ENCODE peak calls at places on chromosomes 3 and 15, in seven cellular contexts. L, S, G, O, M, X and B are unnamed samples. For H3K27me3, the result is how much of the 10 kb centered on the place peaks cover.

GRCh38 chr3:160379628-160380214 is 19.3 kb downstream of the IFT80 start:
- DNase-seq in O (no peak), L (no peak), M (no peak), X (no peak), S (no peak), G (no peak), B (no peak)

GRCh38 chr3:114404590-114404989 is 110.8 kb downstream of the TIGIT start:
- DNase-seq in G (no peak), S (peak), L (no peak), M (no peak), X (no peak), O (no peak), B (no peak)

GRCh38 chr3:8371085-8371551 is 130.5 kb upstream of the LMCD1 start:
- DNase-seq in S (no peak), G (no peak), M (no peak), O (no peak), X (no peak), L (no peak), B (no peak)

GRCh38 chr3:78570482-78570881 is 1197.3 kb downstream of the ROBO1 start:
- DNase-seq in O (no peak), S (no peak), G (no peak), L (no peak), X (no peak), M (no peak), B (no peak)

GRCh38 chr15:98734472-98735284 is 86.3 kb downstream of the IGF1R start:
- DNase-seq in S (no peak), X (no peak), G (no peak), L (no peak), M (no peak), O (no peak), B (no peak)

GRCh38 chr3:50190921-50191660 is at the start of gene GNAT1:
- DNase-seq in S (peak), O (no peak), G (no peak), L (no peak), X (no peak), M (no peak), B (no peak)

GRCh38 chr3:126543457-126544090 is 15.2 kb downstream of the C3orf22 start:
- DNase-seq in G (no peak), O (no peak), X (peak), M (peak), L (peak), S (no peak), B (peak)

GRCh38 chr3:134328147-134328591 is 46.1 kb downstream of the AMOTL2 start:
- DNase-seq in L (no peak), M (no peak), O (no peak), S (no peak), G (no peak), X (no peak), B (no peak)

GRCh38 chr3:44996556-44996969 is 20.5 kb downstream of the EXOSC7 start:
- DNase-seq in S (no peak), O (no peak), M (no peak), G (no peak), L (peak), X (no peak), B (no peak)

GRCh38 chr3:47430606-47431005 is 45.1 kb downstream of the SCAP start:
- DNase-seq in X (no peak), G (no peak), M (no peak), O (no peak), S (no peak), L (no peak), B (no peak)

GRCh38 chr3:42090973-42091731 is at the start of gene TRAK1:
- DNase-seq in L (no peak), S (no peak), O (no peak), X (peak), G (peak), M (no peak), B (no peak)

GRCh38 chr15:70752142-70752754 is 11.1 kb downstream of the UACA start:
- DNase-seq in M (no peak), L (no peak), G (peak), O (no peak), S (no peak), X (no peak), B (no peak)

GRCh38 chr3:186940965-186941364 is 10.6 kb downstream of the ST6GAL1 start:
- DNase-seq in S (peak), G (peak), L (no peak), X (peak), O (no peak), M (no peak), B (no peak)

GRCh38 chr3:194381460-194381875 is 11.9 kb upstream of the LRRC15 start:
- DNase-seq in L (peak), G (no peak), X (no peak), S (no peak), M (peak), O (no peak), B (no peak)

GRCh38 chr3:196932600-196932999 is 9.7 kb downstream of the NCBP2 start:
- DNase-seq in M (no peak), O (no peak), X (no peak), G (no peak), S (no peak), L (no peak), B (no peak)

GRCh38 chr15:53448215-53449001 is 311.1 kb downstream of the WDR72 start:
- DNase-seq in S (peak), G (no peak), O (no peak), L (no peak), M (no peak), X (no peak), B (no peak)

GRCh38 chr3:140499114-140499757 is 178.6 kb upstream of the TRIM42 start:
- DNase-seq in S (peak), G (no peak), L (peak), M (no peak), X (no peak), O (no peak), B (peak)

GRCh38 chr3:195540526-195540925 is 2.6 kb downstream of the PPP1R2 start:
- DNase-seq in O (no peak), S (no peak), M (no peak), G (no peak), L (no peak), X (no peak), B (no peak)

GRCh38 chr3:115626006-115626409 is 2.7 kb downstream of the GAP43 start:
- DNase-seq in S (no peak), G (no peak), L (no peak), M (no peak), X (no peak), O (no peak), B (peak)

GRCh38 chr3:113226491-113226890 is 15.1 kb downstream of the BOC start:
- DNase-seq in S (no peak), X (no peak), M (no peak), G (no peak), O (no peak), L (no peak), B (no peak)

GRCh38 chr15:38702178-38702912 is 137.7 kb upstream of the RASGRP1 start:
- DNase-seq in M (no peak), X (no peak), O (no peak), S (no peak), G (no peak), L (peak), B (no peak)

GRCh38 chr3:43391621-43392020 is 105.3 kb downstream of the SNRK start:
- DNase-seq in O (no peak), G (no peak), M (no peak), L (no peak), X (no peak), S (no peak), B (no peak)

GRCh38 chr15:36365963-36366362 is 213.5 kb upstream of the CDIN1 start:
- DNase-seq in X (no peak), O (no peak), M (no peak), S (no peak), L (no peak), G (no peak), B (no peak)

GRCh38 chr3:56792201-56792600 is 9.5 kb downstream of the ARHGEF3 start:
- DNase-seq in M (no peak), X (no peak), S (no peak), L (no peak), G (no peak), O (no peak), B (no peak)

GRCh38 chr15:41105348-41106334 is 10.4 kb downstream of the INO80 start:
- DNase-seq in G (no peak), S (no peak), M (no peak), L (no peak), X (no peak), O (no peak), B (no peak)

GRCh38 chr3:15313461-15313860 is 18.9 kb downstream of the SH3BP5 start:
- DNase-seq in O (no peak), X (no peak), L (no peak), G (no peak), M (peak), S (no peak), B (no peak)

GRCh38 chr3:180631317-180631716 is 29.4 kb downstream of the TTC14 start:
- DNase-seq in G (no peak), X (no peak), S (no peak), M (no peak), O (no peak), L (no peak), B (no peak)
- TF ChIP-seq CTCF in G (no peak), X (no peak), S (no peak), M (peak), O (peak), L (peak), B (no peak)

GRCh38 chr3:189094539-189094938 is 77.2 kb upstream of the TPRG1 start:
- DNase-seq in G (no peak), L (no peak), X (no peak), S (no peak), M (no peak), O (no peak), B (no peak)

GRCh38 chr3:189099031-189099471 is 72.7 kb upstream of the TPRG1 start:
- DNase-seq in S (no peak), L (no peak), G (peak), M (peak), X (peak), O (no peak), B (no peak)

GRCh38 chr3:189099505-189100290 is 72.1 kb upstream of the TPRG1 start:
- DNase-seq in S (no peak), L (no peak), O (no peak), G (peak), M (no peak), X (peak), B (no peak)

GRCh38 chr3:189092547-189092946 is 79.2 kb upstream of the TPRG1 start:
- DNase-seq in M (no peak), X (no peak), O (no peak), S (no peak), G (no peak), L (peak), B (no peak)

GRCh38 chr3:189096092-189096491 is 75.7 kb upstream of the TPRG1 start:
- DNase-seq in O (no peak), M (no peak), L (no peak), G (no peak), S (no peak), X (no peak), B (no peak)
- H3K27ac ChIP-seq in O (no peak), M (no peak), L (no peak), G (no peak), S (no peak), X (peak), B (no peak)

GRCh38 chr15:47718474-47719440 is 1.5 kb downstream of the SEMA6D start:
- DNase-seq in S (peak), X (no peak), L (peak), G (peak), M (peak), O (no peak), B (peak)

GRCh38 chr15:47715856-47716445 is 1.4 kb upstream of the SEMA6D start:
- DNase-seq in O (no peak), L (no peak), M (no peak), X (no peak), G (no peak), S (peak), B (no peak)

GRCh38 chr15:47715402-47715801 is 1.9 kb upstream of the SEMA6D start:
- DNase-seq in G (no peak), O (no peak), X (no peak), S (no peak), L (no peak), M (no peak), B (no peak)

GRCh38 chr15:47719730-47720129 is 2.4 kb downstream of the SEMA6D start:
- DNase-seq in M (no peak), S (peak), G (no peak), X (no peak), O (no peak), L (no peak), B (no peak)

DNA sequence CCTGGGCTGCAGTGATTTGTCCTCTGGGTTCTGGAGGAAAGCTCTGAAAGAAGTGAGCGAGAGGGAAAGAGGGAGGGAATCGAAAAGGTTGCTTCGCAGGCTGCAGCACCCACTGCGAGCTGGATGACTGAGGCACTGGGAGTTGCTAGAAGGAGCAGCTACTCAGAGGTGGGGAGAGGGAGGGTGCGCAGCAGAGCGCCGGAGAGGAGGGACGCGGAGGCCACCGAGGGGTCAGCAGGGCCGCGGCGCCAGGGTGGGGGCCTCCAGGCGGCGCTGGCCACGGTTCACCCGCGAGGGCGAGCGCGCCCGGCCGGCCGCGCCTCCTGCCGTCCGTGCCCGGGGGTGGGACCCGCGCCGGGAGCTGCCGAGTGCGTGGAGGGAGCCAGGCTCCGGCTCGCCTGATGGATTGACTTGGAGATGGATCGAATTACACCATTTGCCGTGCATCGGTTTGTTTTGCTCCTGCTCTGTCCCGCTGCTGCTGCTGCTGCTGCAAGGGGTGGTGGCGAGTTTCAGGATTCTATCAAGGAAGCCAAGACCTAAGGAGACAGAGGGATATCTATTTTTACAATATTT is at the start of gene SEMA6D:
- DNase-seq in X (peak), M (peak), S (peak), O (no peak), G (peak), L (peak), B (peak)
- H3K27me3 ChIP-seq in X (under half), M (under half), S (under half), O (under half), G (under half), L (half or more), B (under half)

GRCh38 chr3:4670352-4670751 is 177.2 kb downstream of the ITPR1 start:
- DNase-seq in M (no peak), S (no peak), L (peak), X (no peak), G (no peak), O (no peak), B (peak)
- TF ChIP-seq CTCF in M (no peak), S (peak), L (peak), X (peak), G (no peak), O (peak), B (peak)

GRCh38 chr3:12796171-12797123 is at the start of gene CAND2:
- DNase-seq in G (peak), L (peak), S (peak), O (no peak), M (peak), X (peak), B (peak)

GRCh38 chr3:12797124-12797891 is 828 bp downstream of the CAND2 start:
- DNase-seq in O (no peak), X (peak), S (no peak), M (no peak), L (no peak), G (no peak), B (no peak)

GRCh38 chr3:12799525-12800440 is 3.3 kb downstream of the CAND2 start:
- DNase-seq in O (no peak), G (no peak), M (peak), S (no peak), L (no peak), X (no peak), B (no peak)

GRCh38 chr3:12798559-12799179 is 2.2 kb downstream of the CAND2 start:
- DNase-seq in M (peak), G (peak), S (no peak), O (no peak), X (no peak), L (no peak), B (no peak)

GRCh38 chr3:12797892-12798558 is 1.5 kb downstream of the CAND2 start:
- DNase-seq in M (peak), X (no peak), S (no peak), O (no peak), G (no peak), L (no peak), B (no peak)
- H3K27ac ChIP-seq in M (no peak), X (peak), S (no peak), O (no peak), G (peak), L (no peak), B (no peak)

DNA sequence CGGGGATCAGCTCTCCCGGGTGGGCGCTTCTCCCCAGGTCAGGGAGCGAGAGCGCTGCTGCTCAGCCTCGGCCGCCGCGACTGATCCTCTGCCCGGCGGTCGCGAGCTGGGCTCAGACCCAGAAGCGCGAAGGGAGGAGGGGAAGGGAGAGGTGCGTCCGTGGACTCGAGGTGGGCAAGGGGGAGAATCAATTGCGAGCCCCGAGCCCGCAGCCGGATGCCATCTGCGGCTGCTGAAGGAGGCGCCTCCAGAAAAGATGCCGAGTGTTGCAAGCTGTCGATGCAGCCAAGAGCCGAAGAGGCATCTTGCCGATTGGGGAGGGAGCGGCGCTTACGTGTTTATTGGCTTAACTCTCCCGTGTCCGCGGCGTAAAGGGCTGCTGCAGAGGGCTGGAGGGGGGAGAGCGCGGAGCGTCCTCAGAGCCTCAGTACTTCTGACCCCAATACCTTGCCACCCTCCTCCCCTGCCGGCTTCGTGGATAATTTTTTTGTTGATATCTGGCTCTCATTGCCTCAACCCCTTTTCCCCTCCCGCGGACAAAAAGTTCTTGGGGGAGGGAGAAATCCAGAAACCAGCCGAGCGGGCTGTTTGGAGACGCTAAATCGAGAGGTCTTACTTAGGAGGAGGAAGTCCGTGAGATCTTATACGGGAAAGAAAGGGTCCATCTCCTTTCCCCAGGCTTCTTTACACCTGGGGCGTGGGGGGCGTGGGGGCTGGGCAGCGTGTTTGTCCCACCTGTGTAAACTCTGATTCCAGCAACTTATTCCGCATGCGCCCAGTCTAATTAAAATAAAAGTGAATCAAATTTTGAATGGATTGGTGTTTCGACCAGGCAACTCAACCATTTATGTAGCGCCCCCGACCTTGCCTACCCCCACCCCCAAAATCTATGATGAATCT is at the start of gene CADPS:
- DNase-seq in O (no peak), X (no peak), L (peak), G (peak), M (no peak), S (no peak), B (peak)
- H3K27me3 ChIP-seq in O (under half), X (under half), L (under half), G (under half), M (half or more), S (under half), B (under half)

GRCh38 chr3:129892857-129893615 is 475 bp downstream of the TMCC1 start:
- DNase-seq in M (peak), G (peak), X (peak), L (peak), S (peak), O (no peak), B (peak)
- TF ChIP-seq CTCF in M (no peak), G (no peak), X (no peak), L (no peak), S (no peak), O (no peak), B (no peak)